ENCODE peak calls at places on chromosomes 16 and 17, in four cellular contexts. K, H, W and J are unnamed samples.

GRCh38 chr16:30434852-30435251 is 5.0 kb upstream of the DCTPP1 start:
- DNase-seq in K (no peak), H (no peak), W (no peak), J (no peak)

GRCh38 chr17:41254861-41255260 is 323 bp upstream of the KRTAP9-9 start:
- DNase-seq in W (no peak), K (no peak), H (no peak), J (no peak)

GRCh38 chr16:72560617-72561016 is 388.7 kb upstream of the PMFBP1 start:
- DNase-seq in K (no peak), H (no peak), W (no peak), J (no peak)

GRCh38 chr16:27724491-27724878 is 174.5 kb downstream of the KATNIP start:
- DNase-seq in H (no peak), K (no peak), W (no peak), J (no peak)

GRCh38 chr17:64920026-64920418 is 744 bp upstream of the LRRC37A3 start:
- DNase-seq in K (no peak), H (no peak), W (no peak), J (no peak)

GRCh38 chr16:73019456-73020362 is 28.2 kb downstream of the ZFHX3 start:
- DNase-seq in K (no peak), H (no peak), W (peak), J (no peak)

GRCh38 chr16:72124148-72124547 is 30.5 kb downstream of the DHX38 start:
- DNase-seq in H (no peak), W (no peak), K (no peak), J (no peak)

GRCh38 chr17:5419959-5420653 is at the start of gene RPAIN:
- DNase-seq in W (peak), K (no peak), H (no peak), J (peak)

GRCh38 chr16:57694556-57695377 is at the start of gene DRC7:
- DNase-seq in K (no peak), H (no peak), W (peak), J (peak)

DNA sequence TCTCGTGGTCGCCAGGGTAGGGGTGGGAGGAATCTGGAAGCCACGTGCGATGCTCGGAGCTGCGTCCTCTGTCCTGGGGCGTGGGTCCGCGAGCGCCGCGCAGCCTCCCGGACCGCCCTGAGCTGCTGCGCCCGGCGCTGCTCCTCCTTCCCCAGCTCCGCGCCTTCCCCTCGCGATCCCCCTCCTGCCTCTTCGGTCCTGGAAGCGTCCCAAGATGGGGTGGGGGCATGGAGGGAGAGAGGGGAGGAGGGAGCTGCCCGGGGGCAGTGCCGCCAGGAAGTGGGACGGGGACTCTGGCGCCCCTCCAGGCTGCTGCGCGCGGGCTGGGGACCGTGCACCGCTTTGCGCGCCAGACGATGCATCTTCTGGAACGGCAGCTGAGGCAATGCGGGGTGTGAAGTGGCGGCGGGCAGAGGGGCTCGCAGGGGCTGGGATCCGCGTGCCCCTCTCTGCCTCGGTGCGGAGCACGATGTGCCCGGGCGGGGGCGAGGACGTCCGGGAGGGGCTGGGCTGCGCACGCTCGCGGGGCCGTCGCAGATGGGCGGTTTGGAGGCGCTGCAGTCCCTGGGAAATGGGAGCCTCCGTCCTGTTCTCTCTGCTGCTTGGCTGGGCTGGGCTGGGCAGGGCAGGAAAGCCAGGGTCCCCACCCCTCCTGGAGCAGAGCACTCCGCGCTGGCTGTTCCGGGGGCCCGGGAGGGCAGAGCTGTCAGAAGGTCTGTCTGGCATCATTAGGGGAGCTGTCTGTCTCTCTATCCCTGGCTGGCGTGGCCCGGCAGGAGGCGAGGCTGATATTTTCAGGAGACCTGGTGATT is 388.0 kb downstream of the SEC14L1 start:
- DNase-seq in W (no peak), K (no peak), H (no peak), J (no peak)
- TF ChIP-seq CTCF in W (peak), K (no peak), H (no peak), J (no peak)

DNA sequence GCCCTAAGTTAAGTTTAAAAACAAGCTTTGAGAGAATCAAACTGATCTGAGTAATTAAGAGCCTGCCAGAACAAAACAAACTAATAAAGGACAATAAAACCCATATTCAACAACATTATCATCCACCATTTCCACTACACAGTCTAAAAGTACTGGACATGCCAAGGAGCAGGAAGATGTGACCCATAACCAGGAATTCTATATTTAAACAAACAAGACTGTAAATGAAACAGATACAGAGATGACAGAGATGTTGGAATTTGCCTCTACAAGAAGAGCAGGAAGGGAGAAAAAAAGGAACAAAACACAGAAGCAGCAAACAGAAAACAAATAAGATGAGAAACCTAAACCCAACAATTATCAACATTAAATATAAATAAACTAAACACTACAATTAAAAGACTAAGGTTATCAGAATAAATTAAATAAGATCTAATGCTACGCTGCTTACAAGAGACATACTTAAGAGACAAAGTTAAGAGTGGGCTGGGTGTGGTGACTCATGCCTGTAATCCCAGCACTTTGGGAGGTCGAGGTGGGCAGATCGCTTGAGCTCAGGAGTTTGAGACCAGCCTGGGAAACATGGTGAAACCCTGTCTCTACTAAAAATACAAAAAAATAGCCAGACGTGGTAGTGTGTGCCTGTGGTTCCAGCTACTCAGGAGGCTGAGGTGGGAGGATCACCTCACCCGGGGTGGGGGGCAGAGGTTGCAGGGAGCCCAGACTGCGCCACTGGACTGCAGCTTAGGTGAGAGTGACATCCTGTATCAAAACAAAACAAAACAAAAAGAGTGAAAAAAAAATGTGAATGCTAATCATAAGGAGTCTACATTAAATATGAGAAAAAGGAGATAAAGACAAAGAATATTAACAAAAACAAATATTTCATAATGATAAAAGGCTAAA is 50.6 kb downstream of the CREBBP start:
- DNase-seq in K (no peak), W (no peak), H (no peak), J (no peak)
- TF ChIP-seq CTCF in K (no peak), W (no peak), H (no peak), J (no peak)

DNA sequence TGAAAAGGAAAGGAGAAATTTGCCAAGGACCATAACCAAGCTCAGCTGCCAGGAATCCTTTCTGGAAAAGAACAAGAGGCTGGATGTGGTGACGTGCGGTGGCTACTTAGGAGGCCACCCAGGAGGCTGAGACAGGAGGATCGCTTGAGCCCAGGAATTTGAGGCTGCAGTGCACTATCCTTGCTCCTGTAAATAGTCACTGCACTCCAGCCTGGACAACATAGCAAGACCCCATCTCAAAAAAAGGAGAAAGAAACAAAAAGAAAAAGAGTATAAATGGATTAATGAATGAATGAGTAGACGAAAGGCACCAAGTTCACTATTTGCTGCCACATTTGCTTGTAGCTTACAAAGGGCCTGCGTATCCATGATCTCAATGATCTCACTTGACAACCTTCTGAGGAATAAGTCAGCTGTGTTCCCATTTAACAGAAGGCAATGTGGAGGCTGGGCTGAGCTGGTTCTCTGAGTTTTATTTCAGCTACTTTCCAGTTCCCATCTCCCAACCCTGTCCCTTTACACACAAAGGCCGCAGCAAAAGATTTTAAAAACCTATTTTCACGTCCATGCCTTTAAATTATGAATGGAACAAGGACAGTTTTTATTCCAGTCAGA is 29.8 kb downstream of the ARSG start:
- DNase-seq in K (no peak), W (no peak), H (no peak), J (no peak)
- TF ChIP-seq CTCF in K (no peak), W (no peak), H (no peak), J (no peak)

GRCh38 chr17:77140166-77140877 is 447 bp upstream of the SEC14L1 start:
- DNase-seq in K (peak), W (peak), H (no peak), J (peak)
- TF ChIP-seq CTCF in K (no peak), W (no peak), H (peak), J (no peak)

GRCh38 chr17:60107526-60108257 is 29.0 kb upstream of the HEATR6 start:
- DNase-seq in K (no peak), H (no peak), W (no peak), J (no peak)
- TF ChIP-seq CTCF in K (peak), H (peak), W (no peak), J (no peak)

GRCh38 chr17:28339431-28339830 is 3.9 kb downstream of the TNFAIP1 start:
- DNase-seq in H (no peak), K (no peak), W (no peak), J (no peak)

GRCh38 chr17:28335201-28335958 is at the start of the genes IFT20 and TNFAIP1:
- DNase-seq in K (peak), H (peak), W (peak), J (peak)

GRCh38 chr17:28340374-28340773 is 4.8 kb downstream of the TNFAIP1 start:
- DNase-seq in K (no peak), W (no peak), H (no peak), J (no peak)

GRCh38 chr17:28335959-28336871 is 654 bp downstream of the TNFAIP1 start:
- DNase-seq in K (peak), W (peak), H (peak), J (peak)

DNA sequence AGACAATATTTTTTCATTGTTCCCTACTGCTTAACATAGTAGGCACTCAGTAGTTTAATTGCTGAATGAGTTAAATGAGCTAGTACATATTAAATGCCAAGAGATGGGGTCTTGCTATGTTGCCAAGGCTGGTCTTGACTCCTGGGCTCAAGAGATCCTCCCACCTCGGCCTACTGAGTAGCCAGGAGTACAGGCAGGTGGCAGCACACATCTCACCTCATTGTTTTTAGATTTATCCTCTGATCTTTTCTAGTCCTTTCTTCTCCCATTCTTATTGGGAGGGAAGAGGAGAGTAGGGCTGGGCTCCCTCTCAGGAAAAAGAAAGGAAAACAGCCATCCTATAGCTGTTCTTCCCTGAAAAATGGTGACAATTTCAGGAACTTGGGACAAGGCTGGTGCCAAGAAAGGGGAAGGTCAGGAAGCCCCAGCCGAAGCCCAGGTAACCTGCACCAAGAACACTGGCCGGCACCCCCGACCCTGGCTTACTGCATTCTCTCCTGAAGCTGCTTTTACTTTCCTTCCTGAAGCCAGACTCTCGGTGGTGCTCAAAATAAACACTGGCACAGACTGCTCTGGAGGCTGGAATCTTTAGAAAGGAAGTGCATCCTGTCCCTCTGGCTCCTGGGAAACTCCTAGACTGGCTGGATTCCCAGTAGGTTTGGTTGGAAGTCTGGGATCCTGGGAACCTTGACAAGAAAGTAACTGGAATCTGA is 2.7 kb downstream of the TNFAIP1 start:
- DNase-seq in H (no peak), W (no peak), K (no peak), J (no peak)
- TF ChIP-seq CTCF in H (no peak), W (no peak), K (no peak), J (peak)

GRCh38 chr17:45398800-45399199 is 33.9 kb downstream of the ARHGAP27 start:
- DNase-seq in H (no peak), K (no peak), W (no peak), J (no peak)
- TF ChIP-seq CTCF in H (no peak), K (no peak), W (no peak), J (peak)